ENCODE peak calls at places on chromosome 17, in eight cellular contexts. H is anterior cingulate cortex; D is mammary epithelial cell; W is T-helper 2 cell; R is activated T-helper 1 cell treated with Interleukin-2 at 50 U/mL for 16 hours; T is NCI-H2107; A is stimulated activated naive B cell treated with anti-CD40 and anti-IgM and Interleukin-4, amounts not matched to agents 10 μg/mL and 1 μg/mL and 100 μg/mL, for 72 hours; J is LHCN-M2. Q is an unnamed sample.

GRCh38 chr17:75081611-75082540 is 5.9 kb upstream of the SLC16A5 start:
- DNase-seq in H (no peak), D (no peak), W (no peak), R (no peak), T (no peak), A (no peak), J (no peak), Q (no peak)

GRCh38 chr17:81912441-81913309 is 1.5 kb upstream of the PCYT2 start:
- DNase-seq in H (no peak), D (peak; percentile 33), W (no peak), R (no peak), T (no peak), A (no peak), J (no peak), Q (no peak)

GRCh38 chr17:39547713-39548478 is 59.8 kb downstream of the NEUROD2 start:
- DNase-seq in H (no peak), D (peak; percentile 34), W (peak; percentile 56), R (peak; percentile 51), T (no peak), A (peak; percentile 43), J (peak; percentile 33), Q (peak; percentile 2)

GRCh38 chr17:15738066-15738465 is 6.0 kb downstream of the TBC1D26 start:
- DNase-seq in H (no peak), D (no peak), W (no peak), R (no peak), T (no peak), A (no peak), J (no peak), Q (no peak)

GRCh38 chr17:81347437-81347836 is 47.8 kb upstream of the BAHCC1 start:
- DNase-seq in H (no peak), D (no peak), W (no peak), R (no peak), T (no peak), A (no peak), J (no peak), Q (no peak)

GRCh38 chr17:40459646-40460584 is 16.7 kb downstream of the IGFBP4 start:
- DNase-seq in H (no peak), D (no peak), W (no peak), R (no peak), T (no peak), A (no peak), J (no peak), Q (no peak)

GRCh38 chr17:16881239-16881924 is 90.5 kb downstream of the TNFRSF13B start:
- DNase-seq in H (no peak), D (no peak), W (no peak), R (no peak), T (no peak), A (no peak), J (no peak), Q (no peak)

GRCh38 chr17:83194761-83195329 is 115.4 kb downstream of the METRNL start:
- DNase-seq in H (no peak), D (no peak), W (no peak), R (no peak), T (no peak), A (no peak), J (peak; percentile 39), Q (no peak)

GRCh38 chr17:7133424-7133823 is 18.8 kb upstream of the ASGR2 start:
- DNase-seq in H (no peak), D (no peak), W (peak; percentile 10), R (peak; percentile 6), T (no peak), A (peak; percentile 50), J (no peak), Q (no peak)

GRCh38 chr17:1936766-1937165 is 88.4 kb downstream of the RTN4RL1 start:
- DNase-seq in H (no peak), D (no peak), W (no peak), R (no peak), T (no peak), A (no peak), J (no peak), Q (no peak)

GRCh38 chr17:8152981-8153549 is 861 bp upstream of the PER1 start:
- DNase-seq in H (no peak), D (no peak), W (no peak), R (no peak), T (no peak), A (no peak), J (no peak), Q (no peak)

GRCh38 chr17:57463103-57463885 is 207.0 kb downstream of the MSI2 start:
- DNase-seq in H (no peak), D (peak; percentile 80), W (no peak), R (no peak), T (no peak), A (peak; percentile 87), J (peak; percentile 93), Q (peak; percentile 93)

GRCh38 chr17:50471009-50471905 is 2.6 kb upstream of the CHAD start:
- DNase-seq in H (no peak), D (no peak), W (no peak), R (no peak), T (no peak), A (no peak), J (no peak), Q (no peak)

GRCh38 chr17:34456121-34456520 is 93.1 kb upstream of the CCL1 start:
- DNase-seq in H (no peak), D (no peak), W (no peak), R (no peak), T (no peak), A (no peak), J (no peak), Q (no peak)

GRCh38 chr17:49687878-49688491 is 10.1 kb upstream of the SPOP start:
- DNase-seq in H (no peak), D (no peak), W (no peak), R (no peak), T (no peak), A (no peak), J (peak; percentile 29), Q (no peak)

GRCh38 chr17:20189322-20189721 is 180.2 kb downstream of the SPECC1 start:
- DNase-seq in H (peak; percentile 76), D (peak; percentile 79), W (no peak), R (no peak), T (no peak), A (no peak), J (peak; percentile 86), Q (peak; percentile 78)

Q was measured in astrocyte.